ENCODE peak calls at places on chromosome 21, in ten cellular contexts. H is natural killer cell; D is neural progenitor cell; Y is WTC11; M is A549; W is PC-3; T is fibroblast of lung; S is body of pancreas; G is endothelial cell; X is CD8-positive, alpha-beta T cell. J is an unnamed sample.

GRCh38 chr21:15682182-15682895 is 47.4 kb upstream of the USP25 start:
- DNase-seq in D (no peak), Y (no peak), G (no peak), S (no peak), W (peak), T (peak), X (no peak), H (no peak), M (peak), J (no peak)

GRCh38 chr21:39968010-39968409 is 100.8 kb downstream of the PCP4 start:
- DNase-seq in T (no peak), X (no peak), Y (peak), H (no peak), G (no peak), S (no peak), M (no peak), D (no peak), W (no peak), J (no peak)

GRCh38 chr21:22791376-22791775 is 1793.2 kb downstream of the NCAM2 start:
- DNase-seq in W (no peak), Y (no peak), T (no peak), M (no peak), H (no peak), S (no peak), D (no peak), G (no peak), X (no peak), J (no peak)

GRCh38 chr21:44703731-44704635 is 7.0 kb downstream of the KRTAP10-12 start:
- DNase-seq in H (no peak), S (no peak), M (no peak), T (no peak), D (no peak), Y (no peak), W (no peak), G (no peak), X (no peak), J (no peak)

GRCh38 chr21:34930971-34931370 is 118.1 kb downstream of the RUNX1 start:
- DNase-seq in T (no peak), W (no peak), S (no peak), X (no peak), H (no peak), G (no peak), D (no peak), M (no peak), Y (no peak), J (no peak)

GRCh38 chr21:45299026-45299863 is 11.6 kb upstream of the POFUT2 start:
- DNase-seq in H (no peak), X (no peak), W (no peak), D (no peak), S (no peak), M (no peak), T (no peak), Y (no peak), G (no peak), J (no peak)

GRCh38 chr21:37636152-37636860 is 269.7 kb downstream of the DYRK1A start:
- DNase-seq in H (no peak), T (peak), S (no peak), Y (no peak), D (no peak), X (no peak), W (peak), G (no peak), M (peak), J (no peak)

GRCh38 chr21:31293986-31294385 is 50.1 kb downstream of the TIAM1 start:
- DNase-seq in H (no peak), D (no peak), S (no peak), Y (no peak), W (peak), T (peak), X (no peak), G (no peak), M (peak), J (no peak)

GRCh38 chr21:21682172-21682571 is 684.0 kb downstream of the NCAM2 start:
- DNase-seq in H (no peak), X (no peak), W (peak), D (no peak), G (no peak), M (no peak), S (no peak), T (peak), Y (no peak), J (no peak)

GRCh38 chr21:15058718-15059316 is 6.0 kb downstream of the NRIP1 start:
- DNase-seq in M (peak), S (no peak), Y (no peak), D (no peak), G (no peak), H (no peak), T (peak), W (peak), X (no peak), J (no peak)

GRCh38 chr21:34890724-34891609 is 158.1 kb downstream of the RUNX1 start:
- DNase-seq in H (no peak), M (no peak), D (peak), G (peak), T (peak), S (no peak), X (no peak), W (no peak), Y (peak), J (peak)

GRCh38 chr21:15617968-15618367 is 111.8 kb upstream of the USP25 start:
- DNase-seq in X (no peak), H (no peak), G (no peak), S (no peak), M (peak), Y (no peak), W (peak), D (peak), T (peak), J (no peak)

GRCh38 chr21:45255381-45256020 is 32.2 kb downstream of the POFUT2 start:
- DNase-seq in M (no peak), S (no peak), W (peak), G (no peak), T (no peak), D (no peak), Y (no peak), H (no peak), X (no peak), J (no peak)

GRCh38 chr21:42062543-42063022 is 8.5 kb upstream of the UMODL1 start:
- DNase-seq in M (no peak), S (no peak), T (no peak), X (peak), H (peak), Y (no peak), D (no peak), G (no peak), W (no peak), J (no peak)

GRCh38 chr21:45823100-45823681 is 158.4 kb upstream of the COL6A1 start:
- DNase-seq in Y (no peak), M (no peak), W (no peak), H (no peak), T (no peak), S (no peak), X (no peak), G (no peak), D (no peak), J (no peak)

GRCh38 chr21:43691086-43691795 is 27.7 kb upstream of the PDXK start:
- DNase-seq in Y (no peak), M (no peak), T (no peak), X (no peak), S (no peak), W (no peak), G (no peak), D (no peak), H (no peak), J (no peak)

GRCh38 chr21:22225299-22225698 is 1227.1 kb downstream of the NCAM2 start:
- DNase-seq in X (no peak), D (no peak), G (no peak), M (no peak), S (peak), W (no peak), H (no peak), T (no peak), Y (no peak), J (no peak)

GRCh38 chr21:42677339-42678117 is 24.1 kb downstream of the PDE9A start:
- DNase-seq in X (no peak), T (peak), M (no peak), S (no peak), W (peak), H (no peak), D (no peak), G (no peak), Y (no peak), J (no peak)

GRCh38 chr21:34935452-34935851 is 113.7 kb downstream of the RUNX1 start:
- DNase-seq in Y (no peak), M (no peak), W (no peak), D (no peak), T (no peak), S (no peak), G (no peak), X (no peak), H (no peak), J (no peak)

GRCh38 chr21:34545079-34545884 is 33.3 kb upstream of the KCNE1 start:
- DNase-seq in T (peak), H (no peak), M (peak), S (peak), D (peak), X (no peak), Y (no peak), W (peak), G (no peak), J (no peak)

GRCh38 chr21:44304041-44304738 is 4.3 kb downstream of the PFKL start:
- DNase-seq in X (no peak), W (no peak), D (peak), T (no peak), H (no peak), S (no peak), Y (no peak), G (no peak), M (no peak), J (no peak)

GRCh38 chr21:45370575-45370974 is 34.4 kb upstream of the COL18A1 start:
- DNase-seq in X (no peak), D (no peak), H (no peak), Y (no peak), T (peak), W (no peak), M (no peak), S (no peak), G (no peak), J (no peak)

GRCh38 chr21:35254006-35254751 is 205.1 kb upstream of the RUNX1 start:
- DNase-seq in M (no peak), S (no peak), G (no peak), H (no peak), T (peak), D (no peak), W (peak), X (no peak), Y (no peak), J (no peak)

GRCh38 chr21:45141507-45141906 is 67.1 kb downstream of the ADARB1 start:
- DNase-seq in H (no peak), S (no peak), X (no peak), G (no peak), T (no peak), Y (no peak), M (no peak), D (no peak), W (no peak), J (no peak)

GRCh38 chr21:45069085-45069484 is 5.3 kb upstream of the ADARB1 start:
- DNase-seq in M (no peak), H (no peak), T (no peak), D (no peak), Y (no peak), X (no peak), G (no peak), S (no peak), W (no peak), J (no peak)

DNA sequence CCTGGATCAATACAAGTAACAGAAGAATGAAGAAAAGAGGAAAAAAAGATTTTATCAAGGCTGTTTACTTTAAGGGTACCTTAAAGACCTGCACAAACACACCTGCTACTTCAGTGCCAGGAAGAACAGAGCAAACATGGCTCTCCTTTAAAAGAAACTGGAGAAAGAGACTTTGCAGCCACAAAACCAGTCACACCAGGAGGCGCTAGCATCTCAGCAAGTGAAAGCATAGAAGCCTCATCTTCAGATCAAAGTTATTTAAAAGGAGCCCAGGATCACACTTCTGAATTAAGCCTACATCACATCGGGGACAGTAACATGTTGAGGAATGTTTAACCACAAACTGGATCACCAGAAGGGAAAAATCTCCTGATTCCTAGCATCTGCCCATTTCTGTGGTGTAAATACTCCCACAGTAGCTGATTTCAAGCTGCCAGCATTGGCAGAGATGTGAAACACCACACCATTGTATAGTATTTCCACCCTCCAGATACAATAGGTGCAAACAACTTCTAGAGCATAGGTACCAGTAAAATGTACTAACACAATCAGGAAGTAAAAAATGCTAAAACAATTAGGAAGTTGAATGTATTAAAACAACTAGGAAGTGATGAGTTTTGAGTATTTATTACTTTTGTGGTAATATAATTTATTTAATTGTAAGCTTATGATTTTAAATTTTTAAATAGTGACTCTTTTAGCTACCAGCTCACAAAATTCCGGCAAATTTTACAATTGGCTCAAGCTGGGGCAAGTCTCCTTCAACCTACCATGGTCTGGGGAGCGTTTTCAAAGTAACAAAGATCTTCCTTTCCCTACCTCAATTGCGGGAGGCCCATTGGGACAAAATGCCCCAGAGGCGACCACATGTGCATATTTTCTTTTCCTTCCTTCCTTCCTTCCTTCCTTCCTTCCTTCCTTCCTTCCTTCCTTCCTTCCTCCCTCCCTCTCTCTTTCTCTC is 105.3 kb upstream of the CLDN14 start:
- DNase-seq in S (no peak), X (no peak), H (no peak), Y (no peak), M (peak), T (no peak), D (no peak), W (peak), G (no peak), J (no peak)
- TF ChIP-seq CTCF in S (no peak), X (peak), H (no peak), Y (no peak), M (no peak), T (peak), D (no peak), W (peak), G (no peak), J (no peak)

GRCh38 chr21:32519945-32520884 is 65.1 kb downstream of the TCP10L start:
- DNase-seq in W (no peak), D (no peak), M (no peak), Y (no peak), X (no peak), S (no peak), H (no peak), T (no peak), G (no peak), J (no peak)

GRCh38 chr21:32515869-32516268 is 69.5 kb downstream of the TCP10L start:
- DNase-seq in W (no peak), M (no peak), Y (no peak), X (no peak), H (no peak), D (no peak), S (no peak), G (no peak), T (peak), J (no peak)

GRCh38 chr21:32516729-32517649 is 68.3 kb downstream of the TCP10L start:
- DNase-seq in X (no peak), M (peak), D (no peak), H (no peak), T (peak), S (no peak), G (no peak), Y (no peak), W (peak), J (no peak)

GRCh38 chr21:32508558-32508957 is 76.8 kb downstream of the TCP10L start:
- DNase-seq in H (no peak), G (no peak), W (no peak), M (no peak), Y (no peak), T (no peak), X (no peak), S (no peak), D (no peak), J (no peak)

DNA sequence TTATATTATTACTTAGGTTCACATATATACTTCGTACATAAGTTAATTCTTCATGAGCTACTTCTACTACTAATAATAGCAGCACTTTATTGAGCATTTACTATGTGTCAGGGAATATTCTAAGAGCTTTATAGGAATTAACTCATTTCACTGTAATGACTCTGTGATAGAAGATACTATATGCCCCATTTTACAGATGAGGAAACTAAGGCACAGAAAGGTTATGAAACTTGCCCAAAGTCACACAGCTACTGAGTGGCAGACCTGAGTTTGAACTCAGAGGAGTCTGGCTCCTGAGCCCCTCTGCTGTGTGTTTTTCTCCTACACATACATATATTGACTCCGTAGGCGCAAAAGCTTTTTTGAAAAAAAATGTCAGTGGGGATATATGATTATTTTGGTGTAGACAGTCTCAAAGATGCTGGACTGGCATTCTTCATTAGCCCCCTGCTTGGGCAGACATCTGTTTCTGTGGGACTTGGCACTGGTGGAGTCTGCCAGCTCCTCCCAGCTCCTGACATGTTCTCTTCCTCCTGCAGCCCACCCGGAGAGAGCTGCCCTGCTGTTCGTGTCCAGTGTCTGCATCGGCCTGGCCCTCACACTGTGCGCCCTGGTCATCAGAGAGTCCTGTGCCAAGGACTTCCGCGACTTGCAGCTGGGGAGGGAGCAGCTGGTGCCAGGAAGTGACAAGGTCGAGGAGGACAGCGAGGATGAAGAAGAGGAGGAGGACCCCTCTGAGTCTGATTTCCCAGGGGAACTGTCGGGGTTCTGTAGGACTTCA is 70.9 kb downstream of the TCP10L start:
- DNase-seq in H (no peak), Y (no peak), X (no peak), M (no peak), D (no peak), G (no peak), W (no peak), S (no peak), T (no peak), J (no peak)
- TF ChIP-seq CTCF in H (no peak), Y (no peak), X (no peak), M (no peak), D (no peak), G (no peak), W (no peak), S (no peak), T (no peak), J (no peak)

DNA sequence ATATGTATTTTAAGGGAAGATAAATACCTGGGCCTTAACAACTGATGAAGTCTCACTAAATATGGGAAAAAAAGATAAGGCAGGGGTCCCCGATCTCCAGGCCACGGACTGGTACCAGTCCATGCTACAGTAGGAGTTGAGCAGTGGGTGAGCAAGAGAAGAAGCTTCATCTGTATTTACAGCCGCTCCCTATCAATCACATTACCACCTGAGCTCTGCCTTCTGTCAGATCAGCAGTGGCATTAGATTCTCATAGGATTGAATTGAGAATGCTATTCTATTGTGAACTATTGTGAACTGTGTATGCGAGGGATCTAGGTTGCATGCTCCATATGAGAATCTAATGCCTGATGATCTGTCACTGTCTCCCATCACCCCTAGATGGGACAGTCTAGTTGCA is 43.0 kb upstream of the PAXBP1 start:
- DNase-seq in T (no peak), Y (no peak), D (no peak), S (no peak), W (no peak), G (no peak), X (no peak), H (no peak), M (no peak), J (no peak)
- TF ChIP-seq CTCF in T (no peak), Y (no peak), D (no peak), S (no peak), W (no peak), G (no peak), X (no peak), H (no peak), M (no peak), J (no peak)

DNA sequence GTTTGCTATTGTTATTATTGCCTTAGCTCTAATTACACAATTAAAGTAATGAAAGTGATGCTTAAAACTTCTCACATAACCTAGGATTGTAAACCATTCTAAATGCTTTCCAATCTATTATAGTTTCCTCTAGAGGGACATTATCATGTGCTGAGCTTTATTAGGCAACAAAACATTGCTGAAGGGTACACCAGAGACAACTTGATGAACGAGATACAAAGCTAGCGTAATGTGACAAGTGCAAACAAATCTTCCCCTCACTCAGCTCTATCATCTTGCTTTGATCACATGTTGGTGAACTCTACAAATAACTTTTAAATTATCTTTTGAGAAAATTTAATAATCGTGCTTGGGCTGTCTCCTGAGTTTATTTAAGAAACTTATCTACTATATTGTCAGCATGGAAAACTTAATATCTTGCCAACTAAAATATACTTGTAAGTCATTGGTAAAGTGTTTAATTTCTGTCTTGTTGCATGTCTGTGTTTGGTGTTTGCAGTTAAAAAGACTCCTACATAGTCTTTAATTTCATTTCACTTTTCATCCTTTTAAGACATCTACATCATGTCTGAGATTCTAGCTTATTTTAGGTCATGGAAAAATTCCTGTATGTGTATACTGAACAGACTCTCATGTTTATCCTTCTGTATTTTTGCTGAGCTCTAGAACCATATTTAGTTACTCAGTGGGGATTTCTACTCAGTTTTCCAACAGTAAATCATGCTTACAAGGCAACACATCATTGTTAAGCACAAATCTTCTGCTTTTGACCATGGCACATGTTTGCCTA is 104.2 kb upstream of the ADAMTS5 start:
- DNase-seq in G (no peak), M (no peak), W (no peak), H (no peak), D (no peak), X (no peak), T (peak), Y (no peak), S (no peak), J (no peak)
- TF ChIP-seq CTCF in G (no peak), M (no peak), W (no peak), H (no peak), D (no peak), X (no peak), T (no peak), Y (no peak), S (no peak), J (no peak)

DNA sequence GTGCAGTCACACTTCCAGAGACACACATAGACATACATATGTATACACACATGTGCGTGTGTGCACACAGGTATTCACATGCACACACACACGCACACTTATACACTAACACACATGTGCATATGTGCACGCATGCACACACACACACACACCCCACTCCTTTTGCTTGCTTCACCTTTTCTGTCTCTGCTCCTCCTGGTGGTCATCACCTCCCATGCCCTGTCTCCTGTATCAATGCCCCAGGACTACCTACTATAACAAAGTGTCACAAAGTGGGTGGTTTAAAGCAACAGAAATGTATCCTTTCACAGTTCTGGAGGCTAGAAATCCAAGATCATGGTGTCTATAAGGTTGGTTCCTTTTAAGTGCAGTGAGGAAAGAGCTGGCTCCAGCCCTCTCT is 27.4 kb downstream of the ETS2 start:
- DNase-seq in M (no peak), H (no peak), T (no peak), X (no peak), W (no peak), S (no peak), Y (no peak), G (no peak), D (no peak), J (no peak)
- TF ChIP-seq CTCF in M (no peak), H (no peak), T (no peak), X (no peak), W (peak), S (no peak), Y (no peak), G (no peak), D (peak), J (no peak)